ENCODE peak calls at places on chromosomes 7 and 10, in nine cellular contexts. Q, Y, T, V, R, L, S, G and D are unnamed samples.

GRCh38 chr10:66591865-66592264 is 334.0 kb upstream of the LRRTM3 start:
- DNase-seq in Q (no peak), Y (no peak), T (no peak), V (no peak), R (no peak), L (no peak), S (no peak), G (no peak), D (no peak)

GRCh38 chr10:132237871-132238270 is 51.1 kb downstream of the DPYSL4 start:
- DNase-seq in Q (no peak), Y (no peak), T (no peak), V (no peak), R (no peak), L (no peak), S (no peak), G (no peak), D (no peak)

GRCh38 chr10:124542336-124542735 is 80.7 kb downstream of the LHPP start:
- DNase-seq in Q (no peak), Y (no peak), T (no peak), V (no peak), R (no peak), L (no peak), S (no peak), G (no peak), D (no peak)

GRCh38 chr10:3067045-3067858 is at the start of gene PFKP:
- DNase-seq in Q (peak; percentile 58), Y (peak; percentile 63), T (no peak), V (no peak), R (no peak), L (no peak), S (no peak), G (peak; percentile 61), D (no peak)

GRCh38 chr10:86671985-86672710 is 3.8 kb downstream of the LDB3 start:
- DNase-seq in Q (no peak), Y (no peak), T (no peak), V (no peak), R (no peak), L (no peak), S (no peak), G (no peak), D (no peak)

GRCh38 chr10:126373982-126374381 is 14.3 kb downstream of the ADAM12 start:
- DNase-seq in Q (no peak), Y (no peak), T (no peak), V (no peak), R (no peak), L (no peak), S (no peak), G (no peak), D (peak; percentile 37)

GRCh38 chr10:87723500-87723899 is 63.8 kb downstream of the PAPSS2 start:
- DNase-seq in Q (no peak), Y (no peak), T (no peak), V (no peak), R (no peak), L (no peak), S (no peak), G (no peak), D (peak; percentile 46)

GRCh38 chr7:31815796-31816195 is 128.8 kb downstream of the PPP1R17 start:
- DNase-seq in Q (no peak), Y (no peak), T (no peak), V (no peak), R (no peak), L (no peak), S (no peak), G (no peak), D (no peak)